ENCODE peak calls at places on chromosomes 6 and 20, in seven cellular contexts. A is stomach, N is GM12865, P is cardiac fibroblast, E is left ventricle myocardium inferior, R is glutamatergic neuron, I is MM.1S. Y is an unnamed sample.

GRCh38 chr6:43999628-44000027 is 127.6 kb downstream of the MRPL14 start:
- DNase-seq in A (no peak), N (no peak), P (no peak), E (no peak), R (no peak), I (no peak), Y (no peak)

GRCh38 chr6:55180258-55180657 is 5.9 kb downstream of the HCRTR2 start:
- DNase-seq in A (no peak), N (no peak), P (no peak), E (no peak), R (no peak), I (no peak), Y (no peak)

GRCh38 chr6:159831373-159831679 is 31.2 kb downstream of the PNLDC1 start:
- DNase-seq in A (peak), N (no peak), P (no peak), E (no peak), R (no peak), I (no peak), Y (no peak)

GRCh38 chr6:104472245-104472644 is 387.5 kb downstream of the HACE1 start:
- DNase-seq in A (no peak), N (no peak), P (no peak), E (no peak), R (no peak), I (no peak), Y (no peak)

GRCh38 chr20:62716198-62716940 is 7.7 kb downstream of the NTSR1 start:
- DNase-seq in A (no peak), N (no peak), P (peak), E (no peak), R (peak), I (no peak), Y (no peak)

GRCh38 chr20:48352628-48353027 is 475.2 kb downstream of the PREX1 start:
- DNase-seq in A (no peak), N (no peak), P (no peak), E (no peak), R (no peak), I (no peak), Y (no peak)

GRCh38 chr6:160386869-160387518 is 38.8 kb downstream of the SLC22A3 start:
- DNase-seq in A (peak), N (no peak), P (no peak), E (peak), R (no peak), I (no peak), Y (no peak)

GRCh38 chr6:157326979-157327378 is 3.7 kb upstream of the TMEM242 start:
- DNase-seq in A (no peak), N (peak), P (no peak), E (no peak), R (no peak), I (peak), Y (no peak)

DNA sequence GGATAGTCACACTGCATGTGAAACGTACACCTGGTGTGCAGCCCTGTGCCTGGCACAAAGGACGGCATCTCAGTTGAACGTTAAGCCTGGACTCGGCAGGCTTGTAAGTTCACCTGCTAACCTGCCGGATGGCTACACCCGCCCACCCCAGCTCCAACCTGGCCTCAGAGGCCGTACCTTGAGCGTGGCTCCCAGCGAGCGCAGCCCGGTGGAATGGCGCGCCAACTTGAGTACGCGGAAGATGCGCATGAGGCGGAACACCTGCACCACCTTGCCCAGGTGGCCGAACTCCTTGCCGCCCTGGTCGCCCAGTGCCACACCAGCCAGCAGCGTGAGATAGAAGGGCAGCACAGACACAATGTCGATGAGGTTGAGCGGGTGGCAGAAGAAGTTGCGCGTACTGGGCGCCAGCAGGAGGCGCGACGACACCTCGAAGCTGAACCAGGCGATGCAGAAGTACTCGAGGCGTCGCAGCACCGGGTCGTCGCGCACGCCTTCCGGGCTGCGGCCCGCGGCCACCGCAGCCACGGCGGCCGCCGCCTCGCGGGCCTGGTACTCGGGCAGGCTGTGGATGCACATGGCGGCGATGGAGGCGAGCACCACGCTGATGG is 3.3 kb downstream of the KCNS1 start:
- DNase-seq in A (no peak), N (peak), P (peak), E (no peak), R (no peak), I (no peak), Y (peak)
- TF ChIP-seq CTCF in A (no peak), N (peak), P (peak), E (peak), R (no peak), I (no peak), Y (peak)

GRCh38 chr6:80341330-80341729 is 234.9 kb downstream of the BCKDHB start:
- DNase-seq in A (no peak), N (no peak), P (peak), E (no peak), R (no peak), I (no peak), Y (no peak)

GRCh38 chr6:80336906-80337305 is 230.4 kb downstream of the BCKDHB start:
- DNase-seq in A (no peak), N (no peak), P (peak), E (no peak), R (no peak), I (no peak), Y (no peak)

GRCh38 chr6:80333342-80333741 is 226.9 kb downstream of the BCKDHB start:
- DNase-seq in A (no peak), N (no peak), P (no peak), E (no peak), R (no peak), I (no peak), Y (no peak)

GRCh38 chr6:80335061-80335660 is 228.7 kb downstream of the BCKDHB start:
- DNase-seq in A (no peak), N (no peak), P (peak), E (no peak), R (no peak), I (no peak), Y (no peak)

GRCh38 chr6:80338201-80338836 is 231.8 kb downstream of the BCKDHB start:
- DNase-seq in A (peak), N (peak), P (peak), E (peak), R (peak), I (peak), Y (peak)
- TF ChIP-seq CTCF in A (peak), N (peak), P (peak), E (peak), R (peak), I (peak), Y (peak)

DNA sequence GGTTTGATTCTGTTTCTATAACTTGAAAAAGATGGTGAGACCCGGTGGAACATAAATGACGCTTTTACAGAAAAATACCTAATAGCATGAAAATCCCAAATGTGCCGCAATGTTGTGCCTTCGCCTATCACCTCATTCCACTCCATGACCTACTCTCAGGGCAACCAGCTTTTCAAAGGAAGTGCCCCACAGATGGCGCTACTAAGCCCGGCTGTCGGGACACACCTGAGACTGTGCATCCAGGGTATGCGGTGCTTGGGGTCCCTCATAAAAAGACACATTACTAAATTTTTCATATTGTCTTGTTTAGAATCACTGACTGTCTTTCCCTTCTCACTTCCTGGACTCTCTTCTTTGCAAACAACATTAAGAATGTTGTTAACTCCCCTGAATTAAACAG is 145.5 kb upstream of the RPS6KA2 start:
- DNase-seq in A (no peak), N (no peak), P (no peak), E (no peak), R (no peak), I (no peak), Y (no peak)
- TF ChIP-seq CTCF in A (no peak), N (no peak), P (peak), E (no peak), R (no peak), I (no peak), Y (peak)

GRCh38 chr6:33584700-33585402 is 4.8 kb upstream of the BAK1 start:
- DNase-seq in A (no peak), N (no peak), P (no peak), E (no peak), R (no peak), I (no peak), Y (no peak)

GRCh38 chr6:33585403-33586107 is 5.5 kb upstream of the BAK1 start:
- DNase-seq in A (peak), N (peak), P (peak), E (peak), R (peak), I (peak), Y (peak)

GRCh38 chr6:33586108-33586640 is 6.1 kb upstream of the BAK1 start:
- DNase-seq in A (no peak), N (no peak), P (no peak), E (no peak), R (no peak), I (no peak), Y (no peak)

GRCh38 chr6:33581186-33581585 is 1.1 kb upstream of the BAK1 start:
- DNase-seq in A (no peak), N (no peak), P (no peak), E (no peak), R (no peak), I (no peak), Y (no peak)

DNA sequence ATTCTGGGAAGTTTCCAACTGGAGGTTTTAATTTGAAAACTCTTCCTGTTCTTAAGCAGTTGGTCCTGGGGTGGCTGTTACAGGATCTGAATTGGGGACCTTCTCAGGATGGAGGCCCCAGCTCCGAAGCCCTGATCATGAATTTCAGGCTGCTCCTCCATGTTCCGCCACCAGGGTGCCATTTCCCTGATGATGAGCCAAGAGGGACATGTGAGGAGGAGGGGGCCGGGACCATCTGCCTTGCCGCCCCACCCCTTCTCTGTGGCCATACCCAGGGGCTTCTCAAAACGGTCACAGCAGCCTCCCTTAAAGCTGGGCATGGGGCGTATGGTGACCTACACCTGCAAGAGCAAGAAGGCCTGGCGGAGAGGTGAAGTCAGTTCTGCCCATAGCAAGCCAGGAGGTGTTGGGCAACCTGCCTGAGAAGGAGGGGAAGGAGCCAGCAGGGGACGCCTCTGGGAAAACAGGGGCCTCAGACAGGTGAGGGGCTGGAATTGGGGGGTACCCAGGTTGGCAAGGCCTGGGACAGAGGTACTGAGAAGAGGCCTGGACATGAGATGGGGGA is 3.6 kb upstream of the BAK1 start:
- DNase-seq in A (no peak), N (no peak), P (no peak), E (no peak), R (peak), I (no peak), Y (no peak)
- TF ChIP-seq CTCF in A (peak), N (peak), P (peak), E (peak), R (peak), I (peak), Y (no peak)

DNA sequence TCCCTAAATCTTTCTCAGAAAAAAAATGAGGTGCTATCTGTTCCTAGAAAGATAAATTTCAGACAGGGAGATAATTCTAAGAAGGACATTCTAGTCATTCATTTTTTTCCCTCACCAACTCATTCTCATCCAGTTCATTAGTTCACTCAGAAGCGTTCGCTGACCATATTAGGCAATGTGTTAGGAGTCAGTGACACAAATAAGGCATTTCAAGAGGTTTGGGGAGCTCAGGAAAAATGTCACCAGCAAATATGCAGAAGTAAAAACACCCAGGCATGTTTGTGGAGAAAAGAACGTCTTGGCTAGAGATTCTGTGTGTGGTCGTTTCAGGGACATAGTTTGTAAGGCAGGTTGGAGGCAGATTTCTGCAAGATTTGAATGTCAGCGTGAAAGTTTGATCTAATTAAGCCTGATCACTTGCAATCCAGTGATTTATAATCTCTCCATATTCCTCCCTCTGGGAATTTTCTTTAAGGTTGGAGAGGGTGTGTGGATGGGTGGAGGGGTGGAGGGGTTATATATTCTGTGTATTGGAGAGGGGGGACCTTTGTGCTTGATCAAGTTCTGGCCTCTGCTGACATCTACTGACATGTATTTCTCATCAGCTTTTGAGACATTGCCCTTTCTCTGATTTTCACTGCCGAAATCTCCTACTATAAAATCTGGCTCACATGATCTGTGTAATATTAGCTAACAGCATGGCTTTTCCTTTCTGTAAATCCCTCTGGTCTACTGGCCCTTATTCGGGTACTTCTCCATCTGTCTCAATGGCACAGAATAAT is 3.6 kb downstream of the MYCT1 start:
- DNase-seq in A (no peak), N (no peak), P (peak), E (no peak), R (no peak), I (no peak), Y (no peak)
- TF ChIP-seq CTCF in A (no peak), N (no peak), P (no peak), E (peak), R (no peak), I (no peak), Y (no peak)

DNA sequence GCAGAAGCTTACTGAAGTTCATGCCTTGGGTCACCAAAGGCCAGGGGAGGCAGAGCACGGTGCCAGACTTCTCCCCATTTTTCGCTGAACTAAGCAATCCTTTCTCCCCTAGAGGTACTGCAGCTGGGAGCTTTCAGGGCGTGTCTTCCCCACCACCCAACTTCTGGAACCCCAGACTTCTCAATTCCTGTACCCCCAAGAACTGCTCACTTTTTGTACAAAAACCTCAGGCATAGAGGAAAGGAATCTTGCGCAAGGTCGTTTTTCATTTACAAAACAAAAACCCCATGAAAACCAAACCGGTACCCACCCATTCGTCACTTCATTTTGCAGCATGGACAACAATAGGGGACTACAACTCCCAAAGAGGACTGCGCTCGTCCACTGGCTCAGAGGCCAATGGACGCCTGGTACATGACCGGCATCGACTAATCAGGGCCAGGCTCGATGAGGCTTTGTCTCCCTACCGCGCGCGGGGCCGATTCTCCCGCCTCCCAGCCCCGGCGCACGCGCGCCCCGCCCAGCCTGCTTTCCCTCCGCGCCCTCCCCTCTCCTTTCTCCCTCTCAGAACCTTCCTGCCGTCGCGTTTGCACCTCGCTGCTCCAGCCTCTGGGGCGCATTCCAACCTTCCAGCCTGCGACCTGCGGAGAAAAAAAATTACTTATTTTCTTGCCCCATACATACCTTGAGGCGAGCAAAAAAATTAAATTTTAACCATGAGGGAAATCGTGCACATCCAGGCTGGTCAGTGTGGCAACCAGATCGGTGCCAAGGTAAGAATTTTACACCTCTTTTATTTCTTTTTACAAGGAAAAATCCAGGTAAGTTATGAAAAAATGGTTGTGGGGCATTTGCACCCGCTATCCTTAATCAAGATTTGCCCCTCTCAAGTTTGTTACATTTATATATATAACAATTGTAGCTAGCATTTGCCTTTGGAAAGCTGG is at the start of gene TUBB:
- DNase-seq in A (peak), N (peak), P (peak), E (peak), R (peak), I (peak), Y (peak)
- TF ChIP-seq CTCF in A (no peak), N (no peak), P (peak), E (peak), R (peak), I (no peak), Y (no peak)

GRCh38 chr6:152420696-152421095 is 216.5 kb downstream of the SYNE1 start:
- DNase-seq in A (no peak), N (no peak), P (no peak), E (no peak), R (no peak), I (no peak), Y (no peak)
- TF ChIP-seq CTCF in A (no peak), N (no peak), P (no peak), E (no peak), R (no peak), I (no peak), Y (no peak)

DNA sequence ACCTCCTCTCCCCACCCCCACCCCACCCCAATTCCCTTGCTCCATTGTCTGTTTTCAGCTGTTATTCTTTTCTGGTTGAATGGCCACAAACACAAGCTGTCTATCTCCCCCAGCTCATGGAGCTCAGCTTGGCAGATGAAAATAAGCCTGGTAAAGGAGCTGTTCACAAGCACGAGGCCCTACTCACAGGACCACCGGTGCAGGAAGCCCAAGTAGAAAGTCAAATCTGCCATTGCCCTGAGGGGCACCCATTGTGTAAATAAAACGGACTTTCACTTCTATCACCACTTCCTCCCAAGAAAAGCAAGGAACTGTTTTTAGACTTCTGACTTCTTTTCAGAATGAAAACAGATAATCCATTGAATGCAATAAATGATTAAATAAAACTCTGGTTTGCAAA is 27.8 kb downstream of the RIPOR2 start:
- DNase-seq in A (no peak), N (peak), P (no peak), E (no peak), R (no peak), I (no peak), Y (no peak)
- TF ChIP-seq CTCF in A (no peak), N (no peak), P (no peak), E (no peak), R (no peak), I (no peak), Y (no peak)

Y was measured in GM10248.